ENCODE peak calls at places on chromosomes 6 and 20, in nine cellular contexts. Q is GM13976; E is LoVo; B is neuronal stem cell; N is T-helper 1 cell; M is activated naive CD4-positive, alpha-beta T cell; R is omental fat pad; Z is Kasumi-1; X is uterus. J is an unnamed sample.
A peak's percentile ranks its signal among the peaks of the same experiment; 100 is the strongest.

GRCh38 chr6:107683183-107683582 is 140.9 kb downstream of the SCML4 start:
- DNase-seq in Q (no peak), E (no peak), B (no peak), N (no peak), M (no peak), R (no peak), Z (no peak), X (no peak), J (no peak)

GRCh38 chr6:106475280-106475679 is 114.8 kb downstream of the CRYBG1 start:
- DNase-seq in Q (no peak), E (no peak), B (no peak), N (no peak), M (no peak), R (no peak), Z (no peak), X (no peak), J (no peak)

GRCh38 chr20:47727170-47727880 is 58.0 kb downstream of the SULF2 start:
- DNase-seq in Q (peak; percentile 78), E (no peak), B (no peak), N (peak; percentile 53), M (peak; percentile 50), R (no peak), Z (peak; percentile 96), X (no peak), J (no peak)

GRCh38 chr6:105817370-105817769 is 268.8 kb upstream of the PRDM1 start:
- DNase-seq in Q (no peak), E (no peak), B (no peak), N (no peak), M (no peak), R (no peak), Z (no peak), X (no peak), J (no peak)

GRCh38 chr20:43680976-43681375 is 14.1 kb downstream of the MYBL2 start:
- DNase-seq in Q (no peak), E (no peak), B (no peak), N (no peak), M (no peak), R (no peak), Z (no peak), X (no peak), J (no peak)

GRCh38 chr6:47700051-47700450 is 1.7 kb downstream of the ADGRF4 start:
- DNase-seq in Q (no peak), E (peak; percentile 31), B (no peak), N (no peak), M (no peak), R (no peak), Z (no peak), X (peak; percentile 16), J (no peak)

GRCh38 chr6:19137419-19138035 is 699.6 kb upstream of the ID4 start:
- DNase-seq in Q (no peak), E (no peak), B (no peak), N (no peak), M (no peak), R (no peak), Z (no peak), X (no peak), J (no peak)

GRCh38 chr20:38164069-38164468 is 1.0 kb downstream of the TGM2 start:
- DNase-seq in Q (no peak), E (no peak), B (no peak), N (no peak), M (no peak), R (no peak), Z (no peak), X (no peak), J (no peak)

GRCh38 chr20:19233025-19233794 is 20.8 kb downstream of the SLC24A3 start:
- DNase-seq in Q (no peak), E (no peak), B (no peak), N (no peak), M (no peak), R (no peak), Z (no peak), X (peak; percentile 77), J (peak; percentile 3)

J was measured in tibial nerve.